ENCODE peak calls at places on chromosomes 6 and 20, in four cellular contexts. Q is HepG2, S is IMR-90, A is K562. T is an unnamed sample.
A peak's percentile ranks its signal among the peaks of the same experiment; 100 is the strongest.

GRCh38 chr6:28167068-28167467 is 25.4 kb downstream of the ZKSCAN8 start:
- DNase-seq in Q (no peak), A (no peak), S (peak; percentile 92), T (no peak)

GRCh38 chr20:32987044-32987825 is 17.0 kb downstream of the SUN5 start:
- DNase-seq in S (no peak), Q (no peak), A (no peak), T (no peak)

GRCh38 chr6:28002181-28002580 is 45.1 kb downstream of the OR2B6 start:
- DNase-seq in S (no peak), A (no peak), Q (no peak), T (no peak)

GRCh38 chr20:9088556-9088955 is 19.7 kb downstream of the PLCB4 start:
- DNase-seq in Q (no peak), S (no peak), A (no peak), T (no peak)

GRCh38 chr20:56460459-56460858 is 8.0 kb upstream of the RTF2 start:
- DNase-seq in A (no peak), Q (no peak), S (no peak), T (no peak)

GRCh38 chr6:52155791-52156576 is 30.2 kb upstream of the IL17A start:
- DNase-seq in Q (no peak), S (no peak), A (no peak), T (no peak)

GRCh38 chr6:100704941-100705340 is 176.2 kb downstream of the ASCC3 start:
- DNase-seq in S (no peak), Q (no peak), A (no peak), T (no peak)

GRCh38 chr6:134701301-134701700 is 248.6 kb downstream of the ALDH8A1 start:
- DNase-seq in A (no peak), S (no peak), Q (no peak), T (no peak)

GRCh38 chr6:96196633-96197032 is 180.9 kb downstream of the FUT9 start:
- DNase-seq in S (no peak), A (no peak), Q (no peak), T (no peak)

GRCh38 chr6:12595161-12595792 is 121.3 kb upstream of the PHACTR1 start:
- DNase-seq in S (peak; percentile 52), Q (no peak), A (no peak), T (no peak)

GRCh38 chr6:842141-842540 is 149.2 kb upstream of the EXOC2 start:
- DNase-seq in Q (no peak), S (no peak), A (no peak), T (no peak)

GRCh38 chr6:138944412-138944811 is 43.6 kb downstream of the REPS1 start:
- DNase-seq in A (no peak), Q (no peak), S (peak; percentile 83), T (peak; percentile 65)

GRCh38 chr6:147954938-147955337 is 387.7 kb upstream of the SASH1 start:
- DNase-seq in A (no peak), S (no peak), Q (no peak), T (no peak)

GRCh38 chr20:17543531-17543961 is 12.4 kb upstream of the BFSP1 start:
- DNase-seq in S (peak; percentile 86), Q (no peak), A (no peak), T (no peak)

GRCh38 chr6:150741633-150742200 is 123.8 kb upstream of the MTHFD1L start:
- DNase-seq in Q (peak; percentile 19), S (no peak), A (no peak), T (peak; percentile 5)

GRCh38 chr6:46935687-46936086 is 13.9 kb upstream of the ADGRF5 start:
- DNase-seq in Q (no peak), S (no peak), A (no peak), T (no peak)

GRCh38 chr6:151502499-151502898 is 8.7 kb downstream of the CCDC170 start:
- DNase-seq in S (peak; percentile 56), Q (no peak), A (no peak), T (peak; percentile 8)

GRCh38 chr6:41028618-41029486 is 10.2 kb downstream of the UNC5CL start:
- DNase-seq in S (no peak), A (no peak), Q (no peak), T (no peak)

GRCh38 chr6:160798625-160799024 is 96.6 kb downstream of the PLG start:
- DNase-seq in S (no peak), A (no peak), Q (no peak), T (no peak)

GRCh38 chr6:42260972-42261371 is 43.3 kb upstream of the MRPS10 start:
- DNase-seq in S (no peak), A (peak; percentile 82), Q (no peak), T (no peak)

GRCh38 chr20:50172347-50173013 is 18.1 kb upstream of the CEBPB start:
- DNase-seq in Q (peak; percentile 97), A (no peak), S (peak; percentile 65), T (peak; percentile 95)

GRCh38 chr6:29813809-29814208 is 13.8 kb upstream of the HLA-G start:
- DNase-seq in A (peak; percentile 44), S (peak; percentile 8), Q (peak; percentile 17), T (peak; percentile 20)

GRCh38 chr6:167495506-167496391 is 170.9 kb downstream of the TTLL2 start:
- DNase-seq in Q (no peak), S (no peak), A (no peak), T (no peak)

GRCh38 chr6:170265655-170266054 is 25.2 kb downstream of the DLL1 start:
- DNase-seq in S (no peak), A (no peak), Q (peak; percentile 24), T (no peak)

GRCh38 chr6:31529329-31530150 is 778 bp downstream of the MCCD1 start:
- DNase-seq in Q (peak; percentile 79), S (no peak), A (no peak), T (no peak)

GRCh38 chr6:117515326-117515725 is 32.9 kb downstream of the DCBLD1 start:
- DNase-seq in A (no peak), Q (peak; percentile 82), S (peak; percentile 51), T (peak; percentile 73)

GRCh38 chr6:161462148-161462547 is 188.3 kb upstream of the AGPAT4 start:
- DNase-seq in S (no peak), Q (no peak), A (no peak), T (peak; percentile 7)

GRCh38 chr20:63116412-63117106 is 99.4 kb downstream of the YTHDF1 start:
- DNase-seq in Q (no peak), A (peak; percentile 80), S (peak; percentile 8), T (peak; percentile 56)

GRCh38 chr6:49341869-49342268 is 121.2 kb downstream of the MMUT start:
- DNase-seq in A (no peak), Q (no peak), S (no peak), T (no peak)

GRCh38 chr6:32046450-32047083 is 8.4 kb downstream of the CYP21A2 start:
- DNase-seq in A (peak; percentile 52), Q (peak; percentile 31), S (no peak), T (no peak)

GRCh38 chr6:138610816-138611215 is 111.5 kb upstream of the NHSL1 start:
- DNase-seq in S (no peak), A (no peak), Q (no peak), T (no peak)

GRCh38 chr6:27778625-27779417 is 133.4 kb downstream of the OR2B2 start:
- DNase-seq in S (no peak), A (no peak), Q (no peak), T (no peak)

GRCh38 chr6:5389086-5389745 is 127.9 kb downstream of the FARS2 start:
- DNase-seq in A (no peak), Q (no peak), S (no peak), T (no peak)

GRCh38 chr6:130381459-130382380 is 15.9 kb downstream of the TMEM200A start:
- DNase-seq in S (no peak), A (no peak), Q (no peak), T (no peak)

GRCh38 chr6:24927985-24928735 is 7.6 kb downstream of the RIPOR2 start:
- DNase-seq in Q (no peak), S (peak; percentile 93), A (no peak), T (no peak)

DNA sequence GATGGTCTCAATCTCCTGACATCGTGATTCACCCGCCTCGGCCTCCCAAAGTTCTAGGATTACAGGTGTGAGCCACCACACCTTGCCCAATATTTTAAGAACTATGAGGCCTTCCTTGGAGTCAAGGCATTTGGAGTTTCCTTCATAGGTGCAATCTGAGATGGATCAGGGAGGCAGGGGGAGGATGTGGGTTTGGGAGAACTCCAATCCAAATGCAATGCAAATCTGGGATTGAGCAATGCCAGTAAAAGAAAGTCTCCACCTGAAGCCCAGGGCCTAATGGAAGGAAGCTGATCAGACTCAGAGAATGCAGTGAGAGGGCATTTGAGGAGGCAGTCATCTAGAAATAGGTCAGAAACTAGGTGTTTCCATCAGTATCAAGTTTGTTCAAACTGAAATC is 21.2 kb downstream of the RSPH3 start:
- DNase-seq in S (peak; percentile 64), A (no peak), Q (no peak), T (no peak)
- TF ChIP-seq MAZ in S (no peak), A (no peak), Q (no peak), T (no peak)

DNA sequence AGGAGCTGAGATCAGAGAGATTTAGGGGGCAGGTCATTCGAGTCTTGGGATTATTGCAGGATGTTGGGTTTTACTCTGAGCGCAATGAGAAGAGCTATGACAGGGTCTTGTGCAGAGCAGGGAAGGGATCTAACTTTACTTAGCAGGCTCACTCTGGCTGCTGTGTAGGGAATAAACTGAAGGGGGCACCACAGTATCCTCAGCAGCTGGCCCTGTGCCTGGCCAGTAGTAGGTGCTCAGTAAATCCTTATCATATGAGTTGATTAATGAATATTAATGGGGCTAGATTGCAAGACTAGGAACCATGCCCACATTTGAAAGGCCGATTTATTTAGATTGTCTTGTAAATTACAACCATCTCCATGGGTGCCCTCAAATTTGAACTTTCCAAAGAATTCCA is 4.6 kb upstream of the MDGA1 start:
- DNase-seq in A (peak; percentile 46), S (no peak), Q (no peak), T (no peak)
- TF ChIP-seq MAZ in A (no peak), S (no peak), Q (no peak), T (no peak)

DNA sequence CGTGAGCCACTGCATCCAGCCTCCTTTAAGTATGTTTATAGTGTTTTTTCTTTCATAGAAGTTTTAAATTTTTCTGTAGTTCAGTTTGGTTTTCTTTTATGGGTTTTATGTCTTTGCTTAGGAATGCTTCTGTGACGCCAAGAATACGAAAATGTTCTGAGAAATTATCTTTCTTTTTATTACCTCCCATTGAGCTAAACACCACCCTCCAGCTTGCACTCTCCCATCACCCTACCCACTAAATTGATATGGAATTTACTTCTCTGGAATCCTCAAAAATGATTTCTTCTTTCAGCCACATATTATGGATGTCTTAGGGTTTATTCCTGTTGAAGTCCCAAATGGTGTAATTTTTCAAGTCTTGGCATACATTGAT is 38.1 kb downstream of the JARID2 start:
- DNase-seq in S (no peak), A (no peak), Q (no peak), T (no peak)
- TF ChIP-seq MAZ in S (no peak), A (no peak), Q (no peak), T (no peak)

GRCh38 chr20:52783769-52784168 is 188.4 kb upstream of the TSHZ2 start:
- DNase-seq in Q (peak; percentile 30), S (no peak), A (peak; percentile 28), T (no peak)
- TF ChIP-seq MAZ in Q (no peak), S (no peak), A (no peak), T (no peak)

DNA sequence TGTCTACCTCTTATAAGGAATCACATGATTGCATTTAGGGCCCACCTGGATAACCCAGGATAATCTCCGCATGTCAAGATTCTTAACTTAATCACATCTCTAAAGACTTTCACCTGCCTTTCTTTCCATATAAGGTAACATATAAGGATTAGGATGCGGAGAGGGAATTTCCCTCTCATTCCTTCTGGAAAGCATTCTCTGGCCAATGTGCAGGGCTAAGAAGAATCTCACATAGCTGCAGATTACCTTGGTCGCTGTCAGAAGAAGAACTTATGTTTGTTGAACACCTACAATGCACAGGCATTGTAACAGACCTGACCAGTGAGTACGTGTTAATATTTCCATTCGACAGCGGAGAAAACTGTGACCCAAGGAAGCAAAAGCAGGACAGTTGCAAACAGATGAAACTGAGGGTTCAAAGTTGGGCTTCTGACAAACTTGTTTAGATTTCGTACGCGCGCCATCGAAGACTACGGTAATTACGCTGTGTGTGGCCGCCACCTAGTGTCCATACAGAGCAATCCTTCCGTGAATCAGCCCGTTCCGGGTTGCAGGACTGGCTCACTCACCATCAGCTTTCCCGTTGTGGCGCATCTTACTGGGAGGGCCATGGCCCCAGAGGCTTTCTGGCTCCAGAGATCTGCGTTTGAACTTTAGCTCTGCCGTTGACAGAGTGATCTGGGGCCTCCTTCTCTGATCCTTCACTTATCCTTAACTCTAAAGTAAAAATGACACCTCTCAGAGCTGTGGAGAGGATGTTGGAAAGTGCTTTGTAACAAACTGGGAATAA is 9.5 kb downstream of the C20orf202 start:
- DNase-seq in A (peak; percentile 61), Q (peak; percentile 80), S (peak; percentile 72), T (peak; percentile 82)
- TF ChIP-seq MAZ in A (no peak), Q (no peak), S (no peak), T (no peak)

T was measured in A549.